ENCODE peak calls at places on chromosomes 16 and 17, in nine cellular contexts. Q is NCI-H2107; W is activated CD4-positive, alpha-beta memory T cell treated with anti-CD3 and anti-CD28 coated beads, Interleukin-2, amount 10 ng/mL, durations not matched to agents 7 days and 5 days; A is NCI-H2171; T is esophagus squamous epithelium; E is AG09309; V is left lobe of liver; Y is cardiac muscle cell; H is adrenal gland. C is an unnamed sample.

GRCh38 chr17:66406701-66407644 is 104.6 kb downstream of the PRKCA start:
- DNase-seq in Q (no peak), W (peak), A (peak), T (no peak), E (no peak), V (no peak), Y (no peak), H (no peak), C (no peak)

GRCh38 chr16:35908152-35908551 is 2448.7 kb downstream of the TP53TG3F start:
- DNase-seq in Q (no peak), W (no peak), A (no peak), T (no peak), E (no peak), V (no peak), Y (no peak), H (no peak), C (no peak)

GRCh38 chr17:48842746-48843145 is 11.9 kb downstream of the CALCOCO2 start:
- DNase-seq in Q (no peak), W (no peak), A (no peak), T (no peak), E (no peak), V (no peak), Y (no peak), H (no peak), C (no peak)

GRCh38 chr17:57463103-57463885 is 207.0 kb downstream of the MSI2 start:
- DNase-seq in Q (no peak), W (peak), A (no peak), T (no peak), E (no peak), V (no peak), Y (no peak), H (no peak), C (no peak)

GRCh38 chr16:2983706-2984136 is 3.5 kb upstream of the PKMYT1 start:
- DNase-seq in Q (peak), W (peak), A (peak), T (no peak), E (no peak), V (peak), Y (peak), H (peak), C (peak)

GRCh38 chr16:25693621-25694020 is 1.9 kb downstream of the HS3ST4 start:
- DNase-seq in Q (no peak), W (no peak), A (no peak), T (no peak), E (no peak), V (no peak), Y (no peak), H (no peak), C (no peak)

GRCh38 chr16:10961231-10961630 is 16.9 kb downstream of the CLEC16A start:
- DNase-seq in Q (no peak), W (no peak), A (no peak), T (no peak), E (no peak), V (no peak), Y (no peak), H (peak), C (no peak)

GRCh38 chr16:50449800-50450199 is 81.0 kb upstream of the BRD7 start:
- DNase-seq in Q (no peak), W (no peak), A (no peak), T (no peak), E (no peak), V (no peak), Y (peak), H (no peak), C (no peak)

GRCh38 chr17:49783051-49783715 is 5.3 kb upstream of the KAT7 start:
- DNase-seq in Q (no peak), W (no peak), A (peak), T (no peak), E (no peak), V (no peak), Y (no peak), H (no peak), C (no peak)

GRCh38 chr17:44928136-44928535 is 12.8 kb upstream of the GFAP start:
- DNase-seq in Q (no peak), W (no peak), A (no peak), T (no peak), E (no peak), V (no peak), Y (no peak), H (no peak), C (no peak)

GRCh38 chr17:32998111-32998892 is 6.7 kb downstream of the SPACA3 start:
- DNase-seq in Q (peak), W (peak), A (peak), T (no peak), E (peak), V (peak), Y (peak), H (peak), C (peak)

GRCh38 chr17:12613566-12613965 is 52.1 kb upstream of the MYOCD start:
- DNase-seq in Q (no peak), W (no peak), A (no peak), T (no peak), E (no peak), V (no peak), Y (no peak), H (no peak), C (no peak)

GRCh38 chr16:66304961-66305360 is 61.5 kb upstream of the CDH5 start:
- DNase-seq in Q (no peak), W (no peak), A (no peak), T (no peak), E (no peak), V (peak), Y (no peak), H (no peak), C (no peak)

GRCh38 chr17:2814499-2815341 is 18.5 kb downstream of the RAP1GAP2 start:
- DNase-seq in Q (no peak), W (peak), A (no peak), T (no peak), E (no peak), V (no peak), Y (no peak), H (no peak), C (no peak)

GRCh38 chr17:1644493-1645206 is 882 bp downstream of the SCARF1 start:
- DNase-seq in Q (no peak), W (peak), A (no peak), T (no peak), E (no peak), V (no peak), Y (no peak), H (no peak), C (no peak)

GRCh38 chr16:84569382-84569987 is 48.4 kb downstream of the COTL1 start:
- DNase-seq in Q (no peak), W (no peak), A (no peak), T (no peak), E (no peak), V (no peak), Y (no peak), H (no peak), C (no peak)

GRCh38 chr17:27526603-27527002 is 70.4 kb downstream of the KSR1 start:
- DNase-seq in Q (no peak), W (peak), A (no peak), T (no peak), E (no peak), V (no peak), Y (no peak), H (no peak), C (no peak)

GRCh38 chr17:49085565-49086315 is 46.8 kb upstream of the B4GALNT2 start:
- DNase-seq in Q (no peak), W (no peak), A (no peak), T (no peak), E (no peak), V (no peak), Y (no peak), H (no peak), C (no peak)

GRCh38 chr17:12624221-12624620 is 41.5 kb upstream of the MYOCD start:
- DNase-seq in Q (no peak), W (no peak), A (no peak), T (no peak), E (no peak), V (no peak), Y (no peak), H (no peak), C (no peak)

GRCh38 chr17:52388941-52389340 is 230.4 kb upstream of the CA10 start:
- DNase-seq in Q (no peak), W (no peak), A (no peak), T (no peak), E (no peak), V (no peak), Y (no peak), H (no peak), C (no peak)

GRCh38 chr16:72554935-72555334 is 383.0 kb upstream of the PMFBP1 start:
- DNase-seq in Q (no peak), W (no peak), A (no peak), T (no peak), E (no peak), V (no peak), Y (no peak), H (no peak), C (no peak)

GRCh38 chr17:71713846-71714245 is 407.0 kb upstream of the SOX9 start:
- DNase-seq in Q (no peak), W (no peak), A (no peak), T (no peak), E (no peak), V (no peak), Y (no peak), H (no peak), C (no peak)

GRCh38 chr16:80719573-80719972 is 84.8 kb downstream of the CDYL2 start:
- DNase-seq in Q (no peak), W (peak), A (no peak), T (no peak), E (no peak), V (no peak), Y (no peak), H (no peak), C (no peak)